ENCODE peak calls at places on chromosomes 1 and 21, in ten cellular contexts. E is NCI-H345; M is cerebellar cortex; H is fibroblast of pulmonary artery; O is glutamatergic neuron; C is epithelial cell of esophagus; L is NCI-H2029 treated with DMSO at 0.1 percent for 48 hours; Z is central memory CD4-positive, alpha-beta T cell; A is caudate nucleus; R is SK-N-MC. T is an unnamed sample.

GRCh38 chr1:98898901-98899300 is 105.8 kb downstream of the PLPPR5 start:
- DNase-seq in H (no peak), R (no peak), Z (no peak), C (no peak), M (peak; percentile 7), O (no peak), A (no peak), L (no peak), E (no peak), T (no peak)

GRCh38 chr1:20322081-20322824 is 31.6 kb downstream of the VWA5B1 start:
- DNase-seq in O (no peak), A (no peak), H (peak; percentile 8), M (no peak), L (no peak), E (no peak), C (no peak), R (no peak), Z (peak; percentile 22), T (no peak)

GRCh38 chr1:25644962-25645361 is 28.4 kb downstream of the MAN1C1 start:
- DNase-seq in H (no peak), O (no peak), C (no peak), M (no peak), A (no peak), L (no peak), Z (no peak), R (no peak), E (no peak), T (no peak)

GRCh38 chr1:232464325-232464724 is 165.6 kb downstream of the SIPA1L2 start:
- DNase-seq in O (no peak), E (no peak), A (no peak), R (no peak), M (no peak), L (no peak), C (no peak), Z (no peak), H (no peak), T (no peak)

GRCh38 chr1:27522860-27523665 is 33.1 kb upstream of the WASF2 start:
- DNase-seq in O (peak; percentile 61), A (no peak), M (peak; percentile 73), H (peak; percentile 41), L (no peak), Z (peak; percentile 46), E (peak; percentile 55), R (no peak), C (no peak), T (no peak)

GRCh38 chr21:38982804-38983203 is 177.1 kb downstream of the ETS2 start:
- DNase-seq in Z (no peak), L (no peak), O (no peak), E (no peak), M (no peak), C (no peak), A (no peak), R (no peak), H (no peak), T (no peak)

GRCh38 chr1:7667625-7668218 is 103.4 kb upstream of the VAMP3 start:
- DNase-seq in R (peak; percentile 26), C (peak; percentile 82), O (peak; percentile 97), E (peak; percentile 87), A (peak; percentile 85), L (no peak), M (peak; percentile 93), Z (peak; percentile 71), H (peak; percentile 85), T (peak; percentile 29)

GRCh38 chr21:42698730-42699129 is 45.3 kb downstream of the PDE9A start:
- DNase-seq in M (no peak), Z (no peak), C (no peak), E (no peak), R (no peak), L (no peak), H (no peak), O (no peak), A (no peak), T (no peak)

GRCh38 chr1:3834701-3835100 is 22.3 kb downstream of the CEP104 start:
- DNase-seq in A (no peak), Z (no peak), E (no peak), C (no peak), R (no peak), L (no peak), O (no peak), H (no peak), M (no peak), T (no peak)

GRCh38 chr1:111366256-111366655 is 61.3 kb downstream of the OVGP1 start:
- DNase-seq in O (no peak), A (no peak), R (no peak), H (peak; percentile 33), L (no peak), C (peak; percentile 51), E (no peak), Z (no peak), M (no peak), T (no peak)

GRCh38 chr1:237033804-237034203 is 8.2 kb upstream of the RYR2 start:
- DNase-seq in O (no peak), E (no peak), C (no peak), H (no peak), L (no peak), M (no peak), Z (no peak), A (no peak), R (no peak), T (no peak)

GRCh38 chr1:162158624-162159271 is 89.3 kb downstream of the NOS1AP start:
- DNase-seq in A (no peak), O (no peak), L (no peak), R (no peak), C (no peak), M (no peak), H (no peak), Z (no peak), E (no peak), T (no peak)

GRCh38 chr1:43454270-43455011 is 710 bp upstream of the HYI start:
- DNase-seq in M (peak; percentile 91), O (peak; percentile 70), L (peak; percentile 99), R (no peak), C (peak; percentile 90), A (peak; percentile 58), H (peak; percentile 88), Z (peak; percentile 70), E (peak; percentile 75), T (no peak)

GRCh38 chr21:34884346-34884929 is 164.7 kb downstream of the RUNX1 start:
- DNase-seq in L (no peak), H (no peak), Z (no peak), M (no peak), C (no peak), O (no peak), R (no peak), E (no peak), A (no peak), T (no peak)

GRCh38 chr1:21655748-21656147 is 13.4 kb downstream of the RAP1GAP start:
- DNase-seq in Z (no peak), M (no peak), L (peak; percentile 14), A (no peak), O (no peak), E (no peak), H (no peak), C (peak; percentile 79), R (no peak), T (no peak)

GRCh38 chr21:43905726-43906455 is 40.9 kb downstream of the AGPAT3 start:
- DNase-seq in R (no peak), A (no peak), M (no peak), Z (no peak), L (no peak), H (no peak), O (no peak), E (no peak), C (no peak), T (no peak)

GRCh38 chr1:43968348-43968948 is 1.4 kb upstream of the DPH2 start:
- DNase-seq in Z (no peak), C (peak; percentile 54), M (no peak), H (peak; percentile 55), L (no peak), O (no peak), R (no peak), A (no peak), E (no peak), T (no peak)

GRCh38 chr1:97875996-97876395 is 44.8 kb downstream of the DPYD start:
- DNase-seq in A (no peak), M (no peak), O (no peak), L (no peak), Z (no peak), C (peak; percentile 62), R (no peak), E (no peak), H (peak; percentile 59), T (no peak)